ENCODE peak calls at places on chromosomes 3 and 15, in seven cellular contexts. L, C, P, O, U, T and Y are unnamed samples.

GRCh38 chr3:19825175-19825574 is 108.8 kb downstream of the EFHB start:
- DNase-seq in U (no peak), C (no peak), L (no peak), P (no peak), T (no peak), O (no peak), Y (no peak)

GRCh38 chr3:45227131-45227819 is 1.2 kb upstream of the TMEM158 start:
- DNase-seq in C (peak; percentile 21), P (no peak), U (no peak), T (no peak), O (peak; percentile 55), L (peak; percentile 28), Y (no peak)

GRCh38 chr15:83928392-83928734 is 274.4 kb downstream of the ADAMTSL3 start:
- DNase-seq in T (no peak), L (no peak), U (no peak), P (no peak), O (no peak), C (no peak), Y (no peak)

GRCh38 chr3:185822221-185822956 is 2.5 kb downstream of the IGF2BP2 start:
- DNase-seq in P (no peak), T (peak; percentile 57), C (no peak), U (no peak), L (peak; percentile 76), O (no peak), Y (no peak)

GRCh38 chr3:82130056-82130455 is 368.6 kb upstream of the GBE1 start:
- DNase-seq in L (no peak), P (no peak), T (no peak), U (no peak), O (no peak), C (no peak), Y (no peak)

GRCh38 chr3:146561463-146561862 is 17.1 kb upstream of the PLSCR1 start:
- DNase-seq in P (no peak), U (no peak), C (no peak), T (no peak), O (no peak), L (no peak), Y (no peak)

GRCh38 chr15:74381481-74381880 is 14.0 kb upstream of the CYP11A1 start:
- DNase-seq in T (no peak), U (no peak), P (peak; percentile 19), C (no peak), L (no peak), O (no peak), Y (no peak)

GRCh38 chr3:110062711-110063110 is 725.4 kb upstream of the DPPA4 start:
- DNase-seq in O (no peak), U (no peak), T (no peak), C (no peak), P (no peak), L (no peak), Y (no peak)

GRCh38 chr3:193680220-193680619 is 87.2 kb downstream of the OPA1 start:
- DNase-seq in P (no peak), C (no peak), T (no peak), L (peak; percentile 64), O (no peak), U (no peak), Y (no peak)

GRCh38 chr3:31180274-31180673 is 285.8 kb upstream of the GADL1 start:
- DNase-seq in U (no peak), C (no peak), O (no peak), T (no peak), P (no peak), L (no peak), Y (no peak)

GRCh38 chr3:124773351-124774304 is 43.4 kb downstream of the UMPS start:
- DNase-seq in L (no peak), U (no peak), P (no peak), O (no peak), C (no peak), T (no peak), Y (no peak)

GRCh38 chr15:50675524-50676144 is 11.0 kb downstream of the TRPM7 start:
- DNase-seq in U (no peak), O (no peak), T (no peak), C (no peak), P (no peak), L (peak; percentile 19), Y (no peak)

GRCh38 chr15:57565326-57565725 is 26.4 kb upstream of the MYZAP start:
- DNase-seq in C (peak; percentile 52), T (no peak), U (no peak), O (no peak), P (no peak), L (no peak), Y (peak; percentile 9)

GRCh38 chr15:34951993-34952392 is 17.5 kb downstream of the AQR start:
- DNase-seq in U (no peak), P (no peak), T (no peak), C (no peak), L (peak; percentile 47), O (no peak), Y (no peak)

GRCh38 chr15:57640935-57641682 is 49.4 kb downstream of the MYZAP start:
- DNase-seq in P (no peak), T (peak; percentile 26), L (peak; percentile 13), C (peak; percentile 54), O (peak; percentile 44), U (peak; percentile 15), Y (peak; percentile 15)

GRCh38 chr3:69838217-69838616 is 99.0 kb downstream of the MITF start:
- DNase-seq in L (peak; percentile 94), C (no peak), T (no peak), O (no peak), P (no peak), U (no peak), Y (no peak)

GRCh38 chr3:21621396-21621695 is 129.7 kb downstream of the ZNF385D start:
- DNase-seq in L (peak; percentile 81), O (no peak), P (no peak), C (no peak), T (peak; percentile 15), U (no peak), Y (no peak)

GRCh38 chr3:156554515-156554841 is 439 bp downstream of the SSR3 start:
- DNase-seq in T (no peak), U (no peak), O (no peak), L (no peak), P (no peak), C (no peak), Y (no peak)

GRCh38 chr3:115330406-115330805 is 183.3 kb upstream of the ZBTB20 start:
- DNase-seq in L (peak; percentile 82), O (no peak), U (no peak), T (no peak), C (no peak), P (no peak), Y (no peak)

GRCh38 chr3:43399034-43399433 is 112.7 kb downstream of the SNRK start:
- DNase-seq in U (no peak), P (no peak), T (no peak), L (no peak), C (no peak), O (no peak), Y (no peak)

GRCh38 chr3:25151497-25151896 is 276.6 kb upstream of the RARB start:
- DNase-seq in O (no peak), L (peak; percentile 43), U (no peak), T (no peak), P (no peak), C (no peak), Y (no peak)

GRCh38 chr3:172100482-172100881 is 61.1 kb downstream of the FNDC3B start:
- DNase-seq in O (no peak), L (no peak), P (no peak), U (no peak), C (no peak), T (no peak), Y (peak; percentile 33)
- H3K4me1 ChIP-seq in O (peaks cover 53% of the 10 kb centered on the region), L (peaks cover 9% of the 10 kb centered on the region), P (peaks cover 91% of the 10 kb centered on the region), U (peaks cover 9% of the 10 kb centered on the region), C (peaks cover 12% of the 10 kb centered on the region), T (peaks cover 100% of the 10 kb centered on the region), Y (peaks cover 59% of the 10 kb centered on the region)

DNA sequence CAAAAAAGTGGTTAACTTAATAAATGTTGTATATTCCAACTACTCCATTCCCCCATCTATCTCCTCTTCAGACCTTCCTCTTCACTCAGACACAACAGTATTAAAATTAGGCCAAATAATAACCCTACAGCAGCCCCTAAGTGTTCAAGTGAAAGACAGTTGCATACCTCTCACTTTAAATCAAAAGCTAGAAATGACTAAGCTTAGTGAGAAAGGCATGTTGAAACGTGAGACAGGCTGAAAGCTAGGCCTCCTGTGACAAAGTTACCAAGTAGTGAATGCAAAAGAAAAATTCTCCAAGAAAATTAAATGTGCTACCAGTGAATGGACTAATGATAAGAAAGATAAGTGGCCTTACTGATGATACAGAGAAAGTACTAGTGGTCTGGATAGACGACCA is 71.7 kb downstream of the ANKRD28 start:
- DNase-seq in L (peak; percentile 45), T (no peak), P (no peak), C (no peak), O (no peak), U (no peak), Y (peak; percentile 42)
- H3K36me3 ChIP-seq in L (peaks cover 5% of the 10 kb centered on the region), T (peaks cover 12% of the 10 kb centered on the region), P (peaks cover 6% of the 10 kb centered on the region), C (peaks cover 97% of the 10 kb centered on the region), O (peaks cover under 1% of the 10 kb centered on the region), U (no peaks in the 10 kb centered on the region), Y (peaks cover 29% of the 10 kb centered on the region)

GRCh38 chr3:32447865-32448400 is 54.7 kb downstream of the CMTM6 start:
- DNase-seq in O (peak; percentile 36), C (no peak), U (no peak), P (no peak), T (no peak), L (no peak), Y (no peak)
- H3K27ac ChIP-seq in O (no peak overlapping the region), C (peak overlapping the region; percentile 41), U (no peak overlapping the region), P (no peak overlapping the region), T (no peak overlapping the region), L (no peak overlapping the region), Y (no peak overlapping the region)

GRCh38 chr3:49801160-49801559 is 1.5 kb upstream of the CDHR4 start:
- DNase-seq in T (no peak), U (no peak), O (no peak), P (no peak), L (no peak), C (no peak), Y (no peak)

GRCh38 chr3:49804141-49805041 is 1.3 kb downstream of the INKA1 start:
- DNase-seq in C (no peak), U (no peak), P (peak; percentile 60), O (no peak), T (no peak), L (no peak), Y (no peak)

GRCh38 chr3:49803464-49804140 is 541 bp downstream of the INKA1 start:
- DNase-seq in L (no peak), C (peak; percentile 47), U (peak; percentile 48), P (no peak), O (peak; percentile 77), T (no peak), Y (peak; percentile 45)

GRCh38 chr3:49805367-49805782 is 2.3 kb downstream of the INKA1 start:
- DNase-seq in C (peak; percentile 66), O (no peak), L (peak; percentile 21), P (peak; percentile 94), U (no peak), T (no peak), Y (no peak)

DNA sequence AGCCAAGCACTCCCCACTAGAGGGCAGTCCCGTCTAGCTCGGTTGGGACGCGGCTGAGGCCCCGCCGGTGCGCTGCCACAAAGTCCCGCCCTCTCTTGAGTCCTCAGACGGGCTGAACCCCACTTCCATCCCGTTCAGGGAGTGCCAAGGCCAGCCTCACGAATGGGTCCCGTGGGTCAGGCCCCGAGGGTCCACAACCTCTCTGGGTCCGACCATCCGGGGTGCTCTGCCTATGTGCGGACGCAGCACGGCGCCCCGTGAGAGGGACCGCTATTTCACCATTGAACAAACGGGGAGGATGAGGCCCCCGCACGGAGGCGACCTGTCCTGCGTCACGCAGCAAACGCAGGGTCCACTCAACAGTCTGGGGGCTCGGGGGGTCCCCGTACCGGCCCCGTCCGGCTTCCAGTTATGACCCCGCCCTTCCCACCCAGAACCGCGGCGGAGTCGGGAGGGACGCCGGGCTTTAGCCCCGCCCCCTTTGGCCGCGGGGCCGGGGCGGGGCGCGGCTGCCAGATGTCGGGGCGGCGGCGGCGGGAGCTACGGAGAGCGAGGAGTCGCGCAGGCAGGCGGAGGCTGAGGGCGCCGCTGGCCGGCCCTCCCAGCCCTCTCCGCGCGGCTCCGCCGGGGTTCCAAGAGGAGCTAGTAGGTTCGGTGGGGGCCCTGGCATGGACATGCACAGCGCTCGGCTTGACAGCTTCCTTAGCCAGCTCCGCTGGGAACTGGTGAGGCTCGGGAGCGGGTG is at the start of gene INKA1:
- DNase-seq in L (peak; percentile 67), O (peak; percentile 96), P (peak; percentile 94), C (peak; percentile 85), U (peak; percentile 84), T (peak; percentile 75), Y (peak; percentile 88)
- H3K4me1 ChIP-seq in L (peaks cover 32% of the 10 kb centered on the region), O (peaks cover 22% of the 10 kb centered on the region), P (peaks cover 38% of the 10 kb centered on the region), C (peaks cover 55% of the 10 kb centered on the region), U (peaks cover 26% of the 10 kb centered on the region), T (peaks cover 78% of the 10 kb centered on the region), Y (peaks cover 39% of the 10 kb centered on the region)